ENCODE peak calls at places on chromosomes 3 and 15, in ten cellular contexts. One of them, this sample, is unnamed.

GRCh38 chr3:37946531-37946889 is 44.1 kb upstream of the VILL start:
- DNase-seq in CD8-positive, alpha-beta T cell: no peak
- DNase-seq in left ventricle myocardium inferior: no peak
- DNase-seq in neural progenitor cell: no peak
- DNase-seq in WERI-Rb-1: no peak
- DNase-seq in dorsolateral prefrontal cortex: no peak
- DNase-seq in upper lobe of left lung: no peak
- DNase-seq in adrenal gland: no peak
- DNase-seq in upper lobe of right lung: no peak
- DNase-seq in brain microvascular endothelial cell: no peak
- DNase-seq in this sample: no peak

GRCh38 chr15:70023064-70023768 is 74.5 kb downstream of the TLE3 start:
- DNase-seq in CD8-positive, alpha-beta T cell: peak
- DNase-seq in left ventricle myocardium inferior: no peak
- DNase-seq in neural progenitor cell: no peak
- DNase-seq in WERI-Rb-1: no peak
- DNase-seq in dorsolateral prefrontal cortex: no peak
- DNase-seq in upper lobe of left lung: peak
- DNase-seq in adrenal gland: no peak
- DNase-seq in upper lobe of right lung: no peak
- DNase-seq in brain microvascular endothelial cell: peak
- DNase-seq in this sample: no peak

GRCh38 chr15:61871926-61872522 is 188.2 kb downstream of the VPS13C start:
- DNase-seq in CD8-positive, alpha-beta T cell: no peak
- DNase-seq in left ventricle myocardium inferior: no peak
- DNase-seq in neural progenitor cell: peak
- DNase-seq in WERI-Rb-1: no peak
- DNase-seq in dorsolateral prefrontal cortex: no peak
- DNase-seq in upper lobe of left lung: no peak
- DNase-seq in adrenal gland: no peak
- DNase-seq in upper lobe of right lung: no peak
- DNase-seq in brain microvascular endothelial cell: no peak
- DNase-seq in this sample: no peak

GRCh38 chr15:62301993-62302665 is 137.0 kb upstream of the C2CD4B start:
- DNase-seq in CD8-positive, alpha-beta T cell: no peak
- DNase-seq in left ventricle myocardium inferior: no peak
- DNase-seq in neural progenitor cell: no peak
- DNase-seq in WERI-Rb-1: no peak
- DNase-seq in dorsolateral prefrontal cortex: no peak
- DNase-seq in upper lobe of left lung: peak
- DNase-seq in adrenal gland: no peak
- DNase-seq in upper lobe of right lung: no peak
- DNase-seq in brain microvascular endothelial cell: no peak
- DNase-seq in this sample: no peak

GRCh38 chr15:40829155-40829554 is 647 bp upstream of the PPP1R14D start:
- DNase-seq in CD8-positive, alpha-beta T cell: no peak
- DNase-seq in left ventricle myocardium inferior: no peak
- DNase-seq in neural progenitor cell: no peak
- DNase-seq in WERI-Rb-1: no peak
- DNase-seq in dorsolateral prefrontal cortex: no peak
- DNase-seq in upper lobe of left lung: no peak
- DNase-seq in adrenal gland: no peak
- DNase-seq in upper lobe of right lung: no peak
- DNase-seq in brain microvascular endothelial cell: no peak
- DNase-seq in this sample: peak

GRCh38 chr3:104291437-104291851 is 1075.3 kb upstream of the ALCAM start:
- DNase-seq in CD8-positive, alpha-beta T cell: no peak
- DNase-seq in left ventricle myocardium inferior: no peak
- DNase-seq in neural progenitor cell: peak
- DNase-seq in WERI-Rb-1: no peak
- DNase-seq in dorsolateral prefrontal cortex: no peak
- DNase-seq in upper lobe of left lung: no peak
- DNase-seq in adrenal gland: no peak
- DNase-seq in upper lobe of right lung: no peak
- DNase-seq in brain microvascular endothelial cell: no peak
- DNase-seq in this sample: no peak

GRCh38 chr15:71080705-71081104 is 34.6 kb upstream of the THSD4 start:
- DNase-seq in CD8-positive, alpha-beta T cell: no peak
- DNase-seq in left ventricle myocardium inferior: no peak
- DNase-seq in neural progenitor cell: no peak
- DNase-seq in WERI-Rb-1: no peak
- DNase-seq in dorsolateral prefrontal cortex: no peak
- DNase-seq in upper lobe of left lung: no peak
- DNase-seq in adrenal gland: no peak
- DNase-seq in upper lobe of right lung: no peak
- DNase-seq in brain microvascular endothelial cell: peak
- DNase-seq in this sample: no peak

GRCh38 chr15:74775132-74775562 is 6.7 kb upstream of the CSK start:
- DNase-seq in CD8-positive, alpha-beta T cell: no peak
- DNase-seq in left ventricle myocardium inferior: no peak
- DNase-seq in neural progenitor cell: no peak
- DNase-seq in WERI-Rb-1: no peak
- DNase-seq in dorsolateral prefrontal cortex: no peak
- DNase-seq in upper lobe of left lung: no peak
- DNase-seq in adrenal gland: no peak
- DNase-seq in upper lobe of right lung: no peak
- DNase-seq in brain microvascular endothelial cell: no peak
- DNase-seq in this sample: no peak

GRCh38 chr15:101664303-101664913 is 12.2 kb upstream of the TM2D3 start:
- DNase-seq in CD8-positive, alpha-beta T cell: no peak
- DNase-seq in left ventricle myocardium inferior: no peak
- DNase-seq in neural progenitor cell: peak
- DNase-seq in WERI-Rb-1: peak
- DNase-seq in dorsolateral prefrontal cortex: no peak
- DNase-seq in upper lobe of left lung: no peak
- DNase-seq in adrenal gland: no peak
- DNase-seq in upper lobe of right lung: no peak
- DNase-seq in brain microvascular endothelial cell: no peak
- DNase-seq in this sample: no peak

GRCh38 chr3:69865920-69866679 is 126.8 kb downstream of the MITF start:
- DNase-seq in CD8-positive, alpha-beta T cell: no peak
- DNase-seq in left ventricle myocardium inferior: peak
- DNase-seq in neural progenitor cell: peak
- DNase-seq in WERI-Rb-1: no peak
- DNase-seq in dorsolateral prefrontal cortex: no peak
- DNase-seq in upper lobe of left lung: peak
- DNase-seq in adrenal gland: peak
- DNase-seq in upper lobe of right lung: peak
- DNase-seq in brain microvascular endothelial cell: no peak
- DNase-seq in this sample: peak

GRCh38 chr3:129344540-129345220 is 66.0 kb downstream of the HMCES start:
- DNase-seq in CD8-positive, alpha-beta T cell: no peak
- DNase-seq in left ventricle myocardium inferior: no peak
- DNase-seq in neural progenitor cell: peak
- DNase-seq in WERI-Rb-1: no peak
- DNase-seq in dorsolateral prefrontal cortex: no peak
- DNase-seq in upper lobe of left lung: no peak
- DNase-seq in adrenal gland: no peak
- DNase-seq in upper lobe of right lung: no peak
- DNase-seq in brain microvascular endothelial cell: no peak
- DNase-seq in this sample: peak

GRCh38 chr15:96329403-96329981 is 1.0 kb upstream of the NR2F2 start:
- DNase-seq in CD8-positive, alpha-beta T cell: no peak
- DNase-seq in left ventricle myocardium inferior: no peak
- DNase-seq in neural progenitor cell: peak
- DNase-seq in WERI-Rb-1: no peak
- DNase-seq in dorsolateral prefrontal cortex: no peak
- DNase-seq in upper lobe of left lung: no peak
- DNase-seq in adrenal gland: peak
- DNase-seq in upper lobe of right lung: no peak
- DNase-seq in brain microvascular endothelial cell: peak
- DNase-seq in this sample: no peak

GRCh38 chr3:89268059-89268458 is 160.6 kb downstream of the EPHA3 start:
- DNase-seq in CD8-positive, alpha-beta T cell: no peak
- DNase-seq in left ventricle myocardium inferior: no peak
- DNase-seq in neural progenitor cell: no peak
- DNase-seq in WERI-Rb-1: no peak
- DNase-seq in dorsolateral prefrontal cortex: no peak
- DNase-seq in upper lobe of left lung: no peak
- DNase-seq in adrenal gland: no peak
- DNase-seq in upper lobe of right lung: no peak
- DNase-seq in brain microvascular endothelial cell: no peak
- DNase-seq in this sample: no peak

GRCh38 chr3:61684386-61684785 is 123.0 kb downstream of the PTPRG start:
- DNase-seq in CD8-positive, alpha-beta T cell: no peak
- DNase-seq in left ventricle myocardium inferior: no peak
- DNase-seq in neural progenitor cell: no peak
- DNase-seq in WERI-Rb-1: no peak
- DNase-seq in dorsolateral prefrontal cortex: no peak
- DNase-seq in upper lobe of left lung: no peak
- DNase-seq in adrenal gland: no peak
- DNase-seq in upper lobe of right lung: no peak
- DNase-seq in brain microvascular endothelial cell: no peak
- DNase-seq in this sample: no peak

GRCh38 chr15:99682455-99682854 is 50.8 kb downstream of the LYSMD4 start:
- DNase-seq in CD8-positive, alpha-beta T cell: no peak
- DNase-seq in left ventricle myocardium inferior: no peak
- DNase-seq in neural progenitor cell: no peak
- DNase-seq in WERI-Rb-1: no peak
- DNase-seq in dorsolateral prefrontal cortex: no peak
- DNase-seq in upper lobe of left lung: no peak
- DNase-seq in adrenal gland: no peak
- DNase-seq in upper lobe of right lung: no peak
- DNase-seq in brain microvascular endothelial cell: peak
- DNase-seq in this sample: no peak
- H3K4me3 ChIP-seq in CD8-positive, alpha-beta T cell: no peak
- H3K4me3 ChIP-seq in left ventricle myocardium inferior: no peak
- H3K4me3 ChIP-seq in neural progenitor cell: no peak
- H3K4me3 ChIP-seq in WERI-Rb-1: no peak
- H3K4me3 ChIP-seq in dorsolateral prefrontal cortex: no peak
- H3K4me3 ChIP-seq in upper lobe of left lung: no peak
- H3K4me3 ChIP-seq in adrenal gland: no peak
- H3K4me3 ChIP-seq in upper lobe of right lung: no peak
- H3K4me3 ChIP-seq in brain microvascular endothelial cell: no peak
- H3K4me3 ChIP-seq in this sample: no peak

DNA sequence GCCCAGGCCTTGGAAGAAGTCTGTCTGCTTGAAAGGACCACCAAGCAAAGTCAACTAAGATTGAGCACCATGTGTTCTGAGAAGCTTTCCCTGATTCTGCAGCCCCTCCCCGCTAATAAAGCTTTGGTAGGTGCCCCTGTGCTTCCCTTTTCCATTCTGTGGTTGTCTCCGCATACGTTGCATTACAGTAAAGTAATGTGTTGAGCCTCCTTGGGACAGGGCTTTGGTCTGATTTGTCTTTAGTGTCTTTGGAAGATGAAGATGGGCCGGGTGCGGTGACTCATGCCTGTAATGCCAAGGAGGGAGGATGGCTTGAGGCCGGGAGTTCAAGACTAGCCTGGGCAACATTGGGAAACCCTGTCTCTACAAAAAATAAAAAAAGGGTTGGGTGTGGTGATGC is 56.3 kb downstream of the RPL39L start:
- DNase-seq in CD8-positive, alpha-beta T cell: no peak
- DNase-seq in left ventricle myocardium inferior: no peak
- DNase-seq in neural progenitor cell: no peak
- DNase-seq in WERI-Rb-1: no peak
- DNase-seq in dorsolateral prefrontal cortex: no peak
- DNase-seq in upper lobe of left lung: no peak
- DNase-seq in adrenal gland: no peak
- DNase-seq in upper lobe of right lung: no peak
- DNase-seq in brain microvascular endothelial cell: no peak
- DNase-seq in this sample: no peak
- TF ChIP-seq CTCF in CD8-positive, alpha-beta T cell: no peak
- TF ChIP-seq CTCF in left ventricle myocardium inferior: no peak
- TF ChIP-seq CTCF in neural progenitor cell: no peak
- TF ChIP-seq CTCF in WERI-Rb-1: no peak
- TF ChIP-seq CTCF in dorsolateral prefrontal cortex: no peak
- TF ChIP-seq CTCF in upper lobe of left lung: no peak
- TF ChIP-seq CTCF in adrenal gland: no peak
- TF ChIP-seq CTCF in upper lobe of right lung: no peak
- TF ChIP-seq CTCF in brain microvascular endothelial cell: no peak
- TF ChIP-seq CTCF in this sample: no peak

DNA sequence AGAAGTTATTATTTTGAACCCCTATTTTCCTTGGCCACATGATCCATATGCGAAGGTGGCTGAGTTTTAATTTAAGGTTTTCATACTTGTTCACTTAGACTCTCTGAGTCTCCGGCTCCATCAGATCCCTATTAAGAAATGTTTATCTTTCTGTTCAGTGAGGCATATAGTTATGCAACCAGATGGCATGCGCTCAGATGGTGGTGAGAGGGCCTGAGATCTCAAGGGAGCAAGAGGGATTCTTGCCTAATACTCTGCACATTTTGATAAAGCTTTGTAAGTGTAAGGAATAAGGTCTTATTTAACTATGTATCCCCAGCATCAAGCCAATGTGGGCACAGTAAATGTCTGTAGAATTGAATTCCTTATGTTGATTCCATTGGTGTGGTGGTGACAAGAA is 78.9 kb upstream of the DPH6 start:
- DNase-seq in CD8-positive, alpha-beta T cell: no peak
- DNase-seq in left ventricle myocardium inferior: no peak
- DNase-seq in neural progenitor cell: no peak
- DNase-seq in WERI-Rb-1: no peak
- DNase-seq in dorsolateral prefrontal cortex: no peak
- DNase-seq in upper lobe of left lung: peak
- DNase-seq in adrenal gland: peak
- DNase-seq in upper lobe of right lung: peak
- DNase-seq in brain microvascular endothelial cell: peak
- DNase-seq in this sample: no peak
- H3K27ac ChIP-seq in CD8-positive, alpha-beta T cell: no peak
- H3K27ac ChIP-seq in left ventricle myocardium inferior: no peak
- H3K27ac ChIP-seq in neural progenitor cell: no peak
- H3K27ac ChIP-seq in WERI-Rb-1: no peak
- H3K27ac ChIP-seq in dorsolateral prefrontal cortex: no peak
- H3K27ac ChIP-seq in upper lobe of left lung: peak
- H3K27ac ChIP-seq in adrenal gland: no peak
- H3K27ac ChIP-seq in upper lobe of right lung: no peak
- H3K27ac ChIP-seq in brain microvascular endothelial cell: peak
- H3K27ac ChIP-seq in this sample: no peak

GRCh38 chr3:141231923-141232861 is 567 bp downstream of the PXYLP1 start:
- DNase-seq in CD8-positive, alpha-beta T cell: peak
- DNase-seq in left ventricle myocardium inferior: peak
- DNase-seq in neural progenitor cell: peak
- DNase-seq in WERI-Rb-1: peak
- DNase-seq in dorsolateral prefrontal cortex: no peak
- DNase-seq in upper lobe of left lung: peak
- DNase-seq in adrenal gland: peak
- DNase-seq in upper lobe of right lung: peak
- DNase-seq in brain microvascular endothelial cell: no peak
- DNase-seq in this sample: peak

GRCh38 chr3:141231101-141231922 is at the start of gene PXYLP1:
- DNase-seq in CD8-positive, alpha-beta T cell: peak
- DNase-seq in left ventricle myocardium inferior: peak
- DNase-seq in neural progenitor cell: peak
- DNase-seq in WERI-Rb-1: peak
- DNase-seq in dorsolateral prefrontal cortex: peak
- DNase-seq in upper lobe of left lung: peak
- DNase-seq in adrenal gland: peak
- DNase-seq in upper lobe of right lung: peak
- DNase-seq in brain microvascular endothelial cell: peak
- DNase-seq in this sample: peak

GRCh38 chr3:141229132-141229531 is 2.5 kb upstream of the PXYLP1 start:
- DNase-seq in CD8-positive, alpha-beta T cell: no peak
- DNase-seq in left ventricle myocardium inferior: no peak
- DNase-seq in neural progenitor cell: no peak
- DNase-seq in WERI-Rb-1: no peak
- DNase-seq in dorsolateral prefrontal cortex: no peak
- DNase-seq in upper lobe of left lung: no peak
- DNase-seq in adrenal gland: no peak
- DNase-seq in upper lobe of right lung: no peak
- DNase-seq in brain microvascular endothelial cell: no peak
- DNase-seq in this sample: no peak

GRCh38 chr3:141228385-141228784 is 3.2 kb upstream of the PXYLP1 start:
- DNase-seq in CD8-positive, alpha-beta T cell: no peak
- DNase-seq in left ventricle myocardium inferior: no peak
- DNase-seq in neural progenitor cell: no peak
- DNase-seq in WERI-Rb-1: no peak
- DNase-seq in dorsolateral prefrontal cortex: no peak
- DNase-seq in upper lobe of left lung: no peak
- DNase-seq in adrenal gland: no peak
- DNase-seq in upper lobe of right lung: no peak
- DNase-seq in brain microvascular endothelial cell: no peak
- DNase-seq in this sample: no peak

GRCh38 chr3:141230293-141230692 is 1.3 kb upstream of the PXYLP1 start:
- DNase-seq in CD8-positive, alpha-beta T cell: no peak
- DNase-seq in left ventricle myocardium inferior: no peak
- DNase-seq in neural progenitor cell: no peak
- DNase-seq in WERI-Rb-1: no peak
- DNase-seq in dorsolateral prefrontal cortex: no peak
- DNase-seq in upper lobe of left lung: no peak
- DNase-seq in adrenal gland: no peak
- DNase-seq in upper lobe of right lung: no peak
- DNase-seq in brain microvascular endothelial cell: no peak
- DNase-seq in this sample: no peak
- H3K4me3 ChIP-seq in CD8-positive, alpha-beta T cell: peak
- H3K4me3 ChIP-seq in left ventricle myocardium inferior: no peak
- H3K4me3 ChIP-seq in neural progenitor cell: no peak
- H3K4me3 ChIP-seq in WERI-Rb-1: no peak
- H3K4me3 ChIP-seq in dorsolateral prefrontal cortex: no peak
- H3K4me3 ChIP-seq in upper lobe of left lung: no peak
- H3K4me3 ChIP-seq in adrenal gland: no peak
- H3K4me3 ChIP-seq in upper lobe of right lung: no peak
- H3K4me3 ChIP-seq in brain microvascular endothelial cell: no peak
- H3K4me3 ChIP-seq in this sample: no peak

This sample was measured in testis.